ENCODE peak calls at places on chromosomes 4 and X, in four cellular contexts. One of them, this sample, is unnamed.

GRCh38 chr4:35151816-35152572 is 1092.3 kb downstream of the ARAP2 start:
- DNase-seq in neural progenitor cell: peak
- DNase-seq in H1: peak
- DNase-seq in endothelial cell of umbilical vein: no peak
- DNase-seq in this sample: no peak

GRCh38 chr4:33649015-33649414 is 2595.3 kb downstream of the ARAP2 start:
- DNase-seq in neural progenitor cell: peak
- DNase-seq in H1: no peak
- DNase-seq in endothelial cell of umbilical vein: no peak
- DNase-seq in this sample: no peak

GRCh38 chrX:129574214-129574613 is 34.2 kb downstream of the OCRL start:
- DNase-seq in neural progenitor cell: no peak
- DNase-seq in H1: no peak
- DNase-seq in endothelial cell of umbilical vein: peak
- DNase-seq in this sample: no peak

GRCh38 chrX:20420058-20420457 is 153.3 kb upstream of the RPS6KA3 start:
- DNase-seq in neural progenitor cell: no peak
- DNase-seq in H1: no peak
- DNase-seq in endothelial cell of umbilical vein: no peak
- DNase-seq in this sample: no peak

GRCh38 chr4:4200624-4201023 is 26.1 kb downstream of the OTOP1 start:
- DNase-seq in neural progenitor cell: no peak
- DNase-seq in H1: no peak
- DNase-seq in endothelial cell of umbilical vein: no peak
- DNase-seq in this sample: no peak

GRCh38 chr4:169225058-169225751 is 45.6 kb downstream of the SH3RF1 start:
- DNase-seq in neural progenitor cell: no peak
- DNase-seq in H1: no peak
- DNase-seq in endothelial cell of umbilical vein: peak
- DNase-seq in this sample: no peak

GRCh38 chr4:76658231-76659102 is 223.4 kb downstream of the SHROOM3 start:
- DNase-seq in neural progenitor cell: no peak
- DNase-seq in H1: no peak
- DNase-seq in endothelial cell of umbilical vein: peak
- DNase-seq in this sample: no peak

GRCh38 chrX:63475200-63475599 is 124.1 kb upstream of the SPIN4 start:
- DNase-seq in neural progenitor cell: peak
- DNase-seq in H1: no peak
- DNase-seq in endothelial cell of umbilical vein: no peak
- DNase-seq in this sample: no peak

GRCh38 chr4:15913631-15913970 is 24.9 kb downstream of the FGFBP1 start:
- DNase-seq in neural progenitor cell: no peak
- DNase-seq in H1: no peak
- DNase-seq in endothelial cell of umbilical vein: peak
- DNase-seq in this sample: no peak

GRCh38 chr4:137587796-137588195 is 55.5 kb upstream of the PCDH18 start:
- DNase-seq in neural progenitor cell: no peak
- DNase-seq in H1: no peak
- DNase-seq in endothelial cell of umbilical vein: no peak
- DNase-seq in this sample: no peak

GRCh38 chrX:132490086-132490419 is 1.2 kb upstream of the MBNL3 start:
- DNase-seq in neural progenitor cell: peak
- DNase-seq in H1: no peak
- DNase-seq in endothelial cell of umbilical vein: no peak
- DNase-seq in this sample: no peak

GRCh38 chr4:41022116-41022515 is 192.2 kb downstream of the APBB2 start:
- DNase-seq in neural progenitor cell: no peak
- DNase-seq in H1: no peak
- DNase-seq in endothelial cell of umbilical vein: no peak
- DNase-seq in this sample: no peak

GRCh38 chrX:105323951-105324350 is 103.5 kb upstream of the TEX13A start:
- DNase-seq in neural progenitor cell: no peak
- DNase-seq in H1: no peak
- DNase-seq in endothelial cell of umbilical vein: no peak
- DNase-seq in this sample: no peak

GRCh38 chr4:69859140-69859539 is 805 bp downstream of the SULT1E1 start:
- DNase-seq in neural progenitor cell: no peak
- DNase-seq in H1: no peak
- DNase-seq in endothelial cell of umbilical vein: no peak
- DNase-seq in this sample: no peak

GRCh38 chrX:10450229-10450958 is 170.0 kb downstream of the MID1 start:
- DNase-seq in neural progenitor cell: no peak
- DNase-seq in H1: no peak
- DNase-seq in endothelial cell of umbilical vein: peak
- DNase-seq in this sample: no peak

GRCh38 chrX:40300286-40300890 is 202.6 kb upstream of the BCOR start:
- DNase-seq in neural progenitor cell: peak
- DNase-seq in H1: no peak
- DNase-seq in endothelial cell of umbilical vein: no peak
- DNase-seq in this sample: no peak

GRCh38 chr4:132737344-132737743 is 411.8 kb upstream of the PCDH10 start:
- DNase-seq in neural progenitor cell: peak
- DNase-seq in H1: no peak
- DNase-seq in endothelial cell of umbilical vein: no peak
- DNase-seq in this sample: no peak

GRCh38 chrX:50704987-50705386 is 109.0 kb downstream of the SHROOM4 start:
- DNase-seq in neural progenitor cell: no peak
- DNase-seq in H1: no peak
- DNase-seq in endothelial cell of umbilical vein: peak
- DNase-seq in this sample: no peak

GRCh38 chr4:152310223-152310622 is 225.7 kb downstream of the FBXW7 start:
- DNase-seq in neural progenitor cell: no peak
- DNase-seq in H1: no peak
- DNase-seq in endothelial cell of umbilical vein: no peak
- DNase-seq in this sample: no peak

GRCh38 chr4:16926214-16926613 is 27.8 kb upstream of the LDB2 start:
- DNase-seq in neural progenitor cell: no peak
- DNase-seq in H1: no peak
- DNase-seq in endothelial cell of umbilical vein: no peak
- DNase-seq in this sample: no peak

GRCh38 chr4:98516441-98517323 is 141.7 kb downstream of the TSPAN5 start:
- DNase-seq in neural progenitor cell: no peak
- DNase-seq in H1: no peak
- DNase-seq in endothelial cell of umbilical vein: no peak
- DNase-seq in this sample: no peak

GRCh38 chr4:6071959-6072720 is 53.9 kb upstream of the C4orf50 start:
- DNase-seq in neural progenitor cell: no peak
- DNase-seq in H1: no peak
- DNase-seq in endothelial cell of umbilical vein: no peak
- DNase-seq in this sample: no peak

GRCh38 chrX:10447577-10448214 is 172.7 kb downstream of the MID1 start:
- DNase-seq in neural progenitor cell: no peak
- DNase-seq in H1: no peak
- DNase-seq in endothelial cell of umbilical vein: no peak
- DNase-seq in this sample: no peak

GRCh38 chr4:3321295-3321889 is 28.6 kb downstream of the RGS12 start:
- DNase-seq in neural progenitor cell: no peak
- DNase-seq in H1: no peak
- DNase-seq in endothelial cell of umbilical vein: no peak
- DNase-seq in this sample: peak

GRCh38 chrX:111823068-111823467 is 52.9 kb upstream of the TRPC5OS start:
- DNase-seq in neural progenitor cell: peak
- DNase-seq in H1: peak
- DNase-seq in endothelial cell of umbilical vein: no peak
- DNase-seq in this sample: no peak

GRCh38 chr4:51960486-51960885 is 59.7 kb downstream of the LRRC66 start:
- DNase-seq in neural progenitor cell: no peak
- DNase-seq in H1: no peak
- DNase-seq in endothelial cell of umbilical vein: no peak
- DNase-seq in this sample: no peak

GRCh38 chrX:3177851-3178250 is 136.6 kb downstream of the ARSF start:
- DNase-seq in neural progenitor cell: no peak
- DNase-seq in H1: no peak
- DNase-seq in endothelial cell of umbilical vein: no peak
- DNase-seq in this sample: no peak

GRCh38 chrX:69137371-69137881 is 27.8 kb downstream of the PJA1 start:
- DNase-seq in neural progenitor cell: peak
- DNase-seq in H1: no peak
- DNase-seq in endothelial cell of umbilical vein: no peak
- DNase-seq in this sample: peak

GRCh38 chr4:2243682-2244380 is 1.9 kb upstream of the HAUS3 start:
- DNase-seq in neural progenitor cell: no peak
- DNase-seq in H1: peak
- DNase-seq in endothelial cell of umbilical vein: no peak
- DNase-seq in this sample: peak
- TF ChIP-seq CTCF in neural progenitor cell: peak
- TF ChIP-seq CTCF in H1: no peak
- TF ChIP-seq CTCF in endothelial cell of umbilical vein: no peak
- TF ChIP-seq CTCF in this sample: peak

DNA sequence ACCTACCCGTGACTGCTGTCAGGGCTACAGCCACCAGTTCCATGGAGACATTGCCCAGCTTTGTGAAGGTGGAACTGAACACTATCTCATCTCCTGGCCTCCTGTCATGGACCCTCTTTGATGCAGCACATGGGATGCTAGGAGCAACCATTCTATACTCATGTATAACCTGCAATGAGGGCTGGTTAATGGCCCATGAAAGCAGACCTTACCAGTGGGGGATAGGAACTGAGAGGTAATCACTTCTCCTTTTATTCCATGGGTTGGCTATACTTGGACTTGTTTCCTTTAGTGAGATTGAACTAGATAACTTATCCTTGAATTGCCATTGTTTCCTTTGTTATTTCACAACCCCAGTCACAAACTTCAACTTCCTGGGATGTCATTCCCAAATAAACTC is 310.6 kb downstream of the BMPR1B start:
- DNase-seq in neural progenitor cell: no peak
- DNase-seq in H1: no peak
- DNase-seq in endothelial cell of umbilical vein: no peak
- DNase-seq in this sample: no peak
- H3K27ac ChIP-seq in neural progenitor cell: no peak
- H3K27ac ChIP-seq in H1: no peak
- H3K27ac ChIP-seq in endothelial cell of umbilical vein: no peak
- H3K27ac ChIP-seq in this sample: no peak

GRCh38 chr4:81504685-81505598 is 33.2 kb upstream of the RASGEF1B start:
- DNase-seq in neural progenitor cell: no peak
- DNase-seq in H1: no peak
- DNase-seq in endothelial cell of umbilical vein: peak
- DNase-seq in this sample: peak
- H3K9ac ChIP-seq in neural progenitor cell: no peak
- H3K9ac ChIP-seq in H1: no peak
- H3K9ac ChIP-seq in endothelial cell of umbilical vein: no peak
- H3K9ac ChIP-seq in this sample: no peak

GRCh38 chr4:95675623-95676022 is 126.8 kb upstream of the UNC5C start:
- DNase-seq in neural progenitor cell: no peak
- DNase-seq in H1: no peak
- DNase-seq in endothelial cell of umbilical vein: no peak
- DNase-seq in this sample: no peak
- TF ChIP-seq CTCF in neural progenitor cell: no peak
- TF ChIP-seq CTCF in H1: no peak
- TF ChIP-seq CTCF in endothelial cell of umbilical vein: no peak
- TF ChIP-seq CTCF in this sample: no peak

GRCh38 chr4:82706349-82707000 is 92.1 kb downstream of the SCD5 start:
- DNase-seq in neural progenitor cell: no peak
- DNase-seq in H1: no peak
- DNase-seq in endothelial cell of umbilical vein: no peak
- DNase-seq in this sample: no peak
- H3K27ac ChIP-seq in neural progenitor cell: no peak
- H3K27ac ChIP-seq in H1: no peak
- H3K27ac ChIP-seq in endothelial cell of umbilical vein: no peak
- H3K27ac ChIP-seq in this sample: peak

This sample was measured in kidney.